ENCODE peak calls at places on chromosomes 7 and 10, in eight cellular contexts. One of them, this sample, is unnamed.

GRCh38 chr7:124101173-124101768 is 68.4 kb upstream of the TMEM229A start:
- DNase-seq in IMR-90: peak; percentile 10
- DNase-seq in sigmoid colon: no peak
- DNase-seq in heart left ventricle: no peak
- DNase-seq in lower leg skin: no peak
- DNase-seq in right lobe of liver: no peak
- DNase-seq in stomach: peak; percentile 35
- DNase-seq in ovary: no peak
- DNase-seq in this sample: no peak

GRCh38 chr10:7525314-7526016 is 114.6 kb upstream of the SFMBT2 start:
- DNase-seq in IMR-90: peak; percentile 66
- DNase-seq in sigmoid colon: peak; percentile 80
- DNase-seq in heart left ventricle: peak; percentile 43
- DNase-seq in lower leg skin: peak; percentile 63
- DNase-seq in right lobe of liver: peak; percentile 63
- DNase-seq in stomach: peak; percentile 50
- DNase-seq in ovary: peak; percentile 49
- DNase-seq in this sample: peak; percentile 53

GRCh38 chr10:79422178-79422892 is 23.1 kb downstream of the ZCCHC24 start:
- DNase-seq in IMR-90: peak; percentile 96
- DNase-seq in sigmoid colon: peak; percentile 88
- DNase-seq in heart left ventricle: peak; percentile 65
- DNase-seq in lower leg skin: peak; percentile 78
- DNase-seq in right lobe of liver: no peak
- DNase-seq in stomach: no peak
- DNase-seq in ovary: peak; percentile 70
- DNase-seq in this sample: no peak

GRCh38 chr10:95415631-95416031 is 124.8 kb upstream of the PDLIM1 start:
- DNase-seq in IMR-90: no peak
- DNase-seq in sigmoid colon: no peak
- DNase-seq in heart left ventricle: peak; percentile 80
- DNase-seq in lower leg skin: no peak
- DNase-seq in right lobe of liver: no peak
- DNase-seq in stomach: no peak
- DNase-seq in ovary: no peak
- DNase-seq in this sample: peak; percentile 56

GRCh38 chr10:7407368-7408002 is 3.3 kb downstream of the SFMBT2 start:
- DNase-seq in IMR-90: no peak
- DNase-seq in sigmoid colon: no peak
- DNase-seq in heart left ventricle: no peak
- DNase-seq in lower leg skin: no peak
- DNase-seq in right lobe of liver: no peak
- DNase-seq in stomach: no peak
- DNase-seq in ovary: peak; percentile 54
- DNase-seq in this sample: peak; percentile 79

GRCh38 chr7:100802951-100803350 is 24.4 kb downstream of the EPHB4 start:
- DNase-seq in IMR-90: no peak
- DNase-seq in sigmoid colon: no peak
- DNase-seq in heart left ventricle: no peak
- DNase-seq in lower leg skin: no peak
- DNase-seq in right lobe of liver: no peak
- DNase-seq in stomach: no peak
- DNase-seq in ovary: peak; percentile 65
- DNase-seq in this sample: no peak

GRCh38 chr7:74173491-74173865 is 678 bp upstream of the EIF4H start:
- DNase-seq in IMR-90: no peak
- DNase-seq in sigmoid colon: no peak
- DNase-seq in heart left ventricle: no peak
- DNase-seq in lower leg skin: no peak
- DNase-seq in right lobe of liver: no peak
- DNase-seq in stomach: no peak
- DNase-seq in ovary: no peak
- DNase-seq in this sample: no peak

GRCh38 chr7:151060416-151061234 is 1.2 kb downstream of the SLC4A2 start:
- DNase-seq in IMR-90: no peak
- DNase-seq in sigmoid colon: peak; percentile 82
- DNase-seq in heart left ventricle: peak; percentile 66
- DNase-seq in lower leg skin: no peak
- DNase-seq in right lobe of liver: peak; percentile 67
- DNase-seq in stomach: peak; percentile 64
- DNase-seq in ovary: peak; percentile 74
- DNase-seq in this sample: no peak

GRCh38 chr7:16940777-16941176 is 59.0 kb upstream of the AGR3 start:
- DNase-seq in IMR-90: no peak
- DNase-seq in sigmoid colon: no peak
- DNase-seq in heart left ventricle: no peak
- DNase-seq in lower leg skin: no peak
- DNase-seq in right lobe of liver: no peak
- DNase-seq in stomach: no peak
- DNase-seq in ovary: no peak
- DNase-seq in this sample: no peak

GRCh38 chr10:48708144-48708543 is 23.5 kb downstream of the WDFY4 start:
- DNase-seq in IMR-90: peak; percentile 25
- DNase-seq in sigmoid colon: no peak
- DNase-seq in heart left ventricle: no peak
- DNase-seq in lower leg skin: no peak
- DNase-seq in right lobe of liver: no peak
- DNase-seq in stomach: no peak
- DNase-seq in ovary: no peak
- DNase-seq in this sample: no peak

GRCh38 chr10:116403740-116404250 is 23.9 kb upstream of the PNLIPRP3 start:
- DNase-seq in IMR-90: no peak
- DNase-seq in sigmoid colon: no peak
- DNase-seq in heart left ventricle: no peak
- DNase-seq in lower leg skin: no peak
- DNase-seq in right lobe of liver: no peak
- DNase-seq in stomach: no peak
- DNase-seq in ovary: no peak
- DNase-seq in this sample: no peak

GRCh38 chr7:47080816-47081215 is 501.1 kb downstream of the TNS3 start:
- DNase-seq in IMR-90: peak; percentile 73
- DNase-seq in sigmoid colon: no peak
- DNase-seq in heart left ventricle: no peak
- DNase-seq in lower leg skin: no peak
- DNase-seq in right lobe of liver: no peak
- DNase-seq in stomach: no peak
- DNase-seq in ovary: no peak
- DNase-seq in this sample: no peak

GRCh38 chr10:116451956-116452720 is 24.5 kb downstream of the PNLIPRP3 start:
- DNase-seq in IMR-90: no peak
- DNase-seq in sigmoid colon: no peak
- DNase-seq in heart left ventricle: no peak
- DNase-seq in lower leg skin: no peak
- DNase-seq in right lobe of liver: no peak
- DNase-seq in stomach: no peak
- DNase-seq in ovary: no peak
- DNase-seq in this sample: no peak

GRCh38 chr7:70830060-70830395 is 301.9 kb upstream of the GALNT17 start:
- DNase-seq in IMR-90: no peak
- DNase-seq in sigmoid colon: no peak
- DNase-seq in heart left ventricle: no peak
- DNase-seq in lower leg skin: no peak
- DNase-seq in right lobe of liver: no peak
- DNase-seq in stomach: no peak
- DNase-seq in ovary: no peak
- DNase-seq in this sample: peak; percentile 33

GRCh38 chr10:100362570-100363496 is 15.8 kb downstream of the SCD start:
- DNase-seq in IMR-90: no peak
- DNase-seq in sigmoid colon: no peak
- DNase-seq in heart left ventricle: no peak
- DNase-seq in lower leg skin: no peak
- DNase-seq in right lobe of liver: peak; percentile 88
- DNase-seq in stomach: no peak
- DNase-seq in ovary: no peak
- DNase-seq in this sample: no peak

GRCh38 chr7:12056381-12056780 is 154.7 kb upstream of the TMEM106B start:
- DNase-seq in IMR-90: peak; percentile 20
- DNase-seq in sigmoid colon: no peak
- DNase-seq in heart left ventricle: no peak
- DNase-seq in lower leg skin: no peak
- DNase-seq in right lobe of liver: no peak
- DNase-seq in stomach: no peak
- DNase-seq in ovary: no peak
- DNase-seq in this sample: no peak

GRCh38 chr10:3774814-3775670 is 10.0 kb downstream of the KLF6 start:
- DNase-seq in IMR-90: peak; percentile 91
- DNase-seq in sigmoid colon: peak; percentile 73
- DNase-seq in heart left ventricle: peak; percentile 68
- DNase-seq in lower leg skin: peak; percentile 60
- DNase-seq in right lobe of liver: no peak
- DNase-seq in stomach: no peak
- DNase-seq in ovary: no peak
- DNase-seq in this sample: peak; percentile 53

GRCh38 chr7:93715234-93715633 is 140.7 kb upstream of the CALCR start:
- DNase-seq in IMR-90: peak; percentile 39
- DNase-seq in sigmoid colon: no peak
- DNase-seq in heart left ventricle: no peak
- DNase-seq in lower leg skin: peak; percentile 21
- DNase-seq in right lobe of liver: peak; percentile 48
- DNase-seq in stomach: peak; percentile 37
- DNase-seq in ovary: peak; percentile 45
- DNase-seq in this sample: peak; percentile 28

GRCh38 chr10:118255355-118255754 is 86.8 kb downstream of the FAM204A start:
- DNase-seq in IMR-90: no peak
- DNase-seq in sigmoid colon: no peak
- DNase-seq in heart left ventricle: no peak
- DNase-seq in lower leg skin: no peak
- DNase-seq in right lobe of liver: no peak
- DNase-seq in stomach: no peak
- DNase-seq in ovary: no peak
- DNase-seq in this sample: no peak

GRCh38 chr10:52346394-52347326 is 32.6 kb downstream of the DKK1 start:
- DNase-seq in IMR-90: no peak
- DNase-seq in sigmoid colon: no peak
- DNase-seq in heart left ventricle: no peak
- DNase-seq in lower leg skin: no peak
- DNase-seq in right lobe of liver: no peak
- DNase-seq in stomach: no peak
- DNase-seq in ovary: no peak
- DNase-seq in this sample: no peak
- TF ChIP-seq POLR2A in IMR-90: no peak
- TF ChIP-seq POLR2A in sigmoid colon: no peak
- TF ChIP-seq POLR2A in heart left ventricle: no peak
- TF ChIP-seq POLR2A in lower leg skin: no peak
- TF ChIP-seq POLR2A in right lobe of liver: no peak
- TF ChIP-seq POLR2A in stomach: no peak
- TF ChIP-seq POLR2A in ovary: no peak
- TF ChIP-seq POLR2A in this sample: no peak

DNA sequence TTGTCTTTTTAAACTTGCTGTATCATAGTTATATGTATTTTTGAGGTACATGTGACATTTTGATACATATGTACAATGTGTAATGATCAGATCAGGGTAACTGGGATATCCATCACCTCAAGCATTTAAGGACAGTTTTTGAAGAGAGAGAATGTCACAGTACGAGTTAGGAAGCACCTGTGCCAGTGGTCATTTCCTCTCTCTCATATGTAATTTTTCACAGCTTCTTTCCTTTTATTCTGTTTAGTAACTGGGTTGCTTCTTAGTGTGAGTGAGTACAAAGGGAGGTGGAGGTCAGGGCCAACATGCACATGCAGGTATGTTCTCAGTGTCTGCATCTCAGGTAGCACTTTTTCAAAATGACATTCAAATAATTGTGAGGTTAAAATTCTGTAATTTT is 42.5 kb downstream of the SNX10 start:
- DNase-seq in IMR-90: no peak
- DNase-seq in sigmoid colon: no peak
- DNase-seq in heart left ventricle: no peak
- DNase-seq in lower leg skin: no peak
- DNase-seq in right lobe of liver: no peak
- DNase-seq in stomach: no peak
- DNase-seq in ovary: no peak
- DNase-seq in this sample: no peak
- H3K4me3 ChIP-seq in IMR-90: no peak overlapping the region
- H3K4me3 ChIP-seq in sigmoid colon: no peak overlapping the region
- H3K4me3 ChIP-seq in heart left ventricle: no peak overlapping the region
- H3K4me3 ChIP-seq in lower leg skin: no peak overlapping the region
- H3K4me3 ChIP-seq in right lobe of liver: no peak overlapping the region
- H3K4me3 ChIP-seq in stomach: no peak overlapping the region
- H3K4me3 ChIP-seq in ovary: no peak overlapping the region
- H3K4me3 ChIP-seq in this sample: no peak overlapping the region

DNA sequence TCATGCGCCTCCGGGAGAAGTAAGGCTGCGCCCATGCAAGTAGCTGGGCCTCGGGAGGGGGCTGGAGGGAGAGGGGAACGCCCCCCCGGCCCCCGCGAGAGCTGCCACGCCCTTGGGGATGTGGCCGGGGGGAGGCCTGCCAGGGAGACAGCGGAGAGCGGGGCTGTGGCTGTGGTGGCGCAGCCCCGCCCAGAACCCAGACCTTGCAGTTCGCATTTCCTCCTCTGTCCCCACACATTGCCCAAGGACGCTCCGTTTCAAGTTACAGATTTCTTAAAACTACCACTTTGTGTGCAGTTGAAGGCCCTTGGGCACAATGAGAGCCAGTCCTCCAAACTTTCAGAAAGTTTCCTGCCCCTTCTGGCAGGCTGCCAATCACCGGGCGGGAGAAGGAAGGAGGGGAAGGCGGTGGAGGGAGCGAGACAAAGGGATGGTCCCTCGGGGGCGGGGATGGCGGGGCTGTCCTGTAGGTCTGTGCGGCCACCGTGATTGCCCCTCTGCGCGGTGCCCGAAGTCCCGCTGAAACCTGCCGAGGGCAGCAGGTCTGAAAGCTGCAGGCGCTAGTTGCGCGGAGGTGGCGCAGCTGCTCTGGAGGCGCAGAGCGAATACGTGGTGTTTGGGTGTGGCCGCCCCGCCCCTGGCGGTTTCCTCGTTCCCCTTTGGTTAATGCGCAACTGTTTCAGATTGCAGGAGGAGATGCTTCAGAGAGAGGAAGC is 2.1 kb downstream of the VIM start:
- DNase-seq in IMR-90: peak; percentile 55
- DNase-seq in sigmoid colon: peak; percentile 91
- DNase-seq in heart left ventricle: peak; percentile 85
- DNase-seq in lower leg skin: peak; percentile 82
- DNase-seq in right lobe of liver: peak; percentile 76
- DNase-seq in stomach: peak; percentile 82
- DNase-seq in ovary: peak; percentile 83
- DNase-seq in this sample: peak; percentile 92
- TF ChIP-seq POLR2A in IMR-90: peak; percentile 43
- TF ChIP-seq POLR2A in sigmoid colon: no peak
- TF ChIP-seq POLR2A in heart left ventricle: no peak
- TF ChIP-seq POLR2A in lower leg skin: no peak
- TF ChIP-seq POLR2A in right lobe of liver: peak; percentile 36
- TF ChIP-seq POLR2A in stomach: no peak
- TF ChIP-seq POLR2A in ovary: peak; percentile 9
- TF ChIP-seq POLR2A in this sample: peak; percentile 61

GRCh38 chr7:72087926-72088325 is 324.2 kb downstream of the CALN1 start:
- DNase-seq in IMR-90: no peak
- DNase-seq in sigmoid colon: no peak
- DNase-seq in heart left ventricle: no peak
- DNase-seq in lower leg skin: no peak
- DNase-seq in right lobe of liver: no peak
- DNase-seq in stomach: no peak
- DNase-seq in ovary: no peak
- DNase-seq in this sample: no peak

GRCh38 chr7:72092769-72093168 is 319.4 kb downstream of the CALN1 start:
- DNase-seq in IMR-90: no peak
- DNase-seq in sigmoid colon: no peak
- DNase-seq in heart left ventricle: no peak
- DNase-seq in lower leg skin: no peak
- DNase-seq in right lobe of liver: no peak
- DNase-seq in stomach: no peak
- DNase-seq in ovary: no peak
- DNase-seq in this sample: no peak
- H3K4me3 ChIP-seq in IMR-90: no peak overlapping the region
- H3K4me3 ChIP-seq in sigmoid colon: no peak overlapping the region
- H3K4me3 ChIP-seq in heart left ventricle: no peak overlapping the region
- H3K4me3 ChIP-seq in lower leg skin: no peak overlapping the region
- H3K4me3 ChIP-seq in right lobe of liver: no peak overlapping the region
- H3K4me3 ChIP-seq in stomach: no peak overlapping the region
- H3K4me3 ChIP-seq in ovary: no peak overlapping the region
- H3K4me3 ChIP-seq in this sample: no peak overlapping the region